ENCODE peak calls at places on chromosomes 13 and 19, in seven cellular contexts. P is AG09319; X is fibroblast of the aortic adventitia; N is activated T-helper 1 cell treated with anti-CD3 and anti-CD28 coated beads, Interleukin-2, amount 50 U/mL, for 16 hours; E is lung microvascular endothelial cell; W is left lung; F is RKO. C is an unnamed sample.
A peak's percentile ranks its signal among the peaks of the same experiment; 100 is the strongest.

GRCh38 chr19:1315470-1316166 is 29.9 kb downstream of the EFNA2 start:
- DNase-seq in F (no peak), X (peak; percentile 37), E (peak; percentile 57), W (peak; percentile 51), P (no peak), N (no peak), C (peak; percentile 76)

GRCh38 chr19:11092181-11092538 is 2.9 kb downstream of the LDLR start:
- DNase-seq in W (no peak), F (peak; percentile 91), N (no peak), X (peak; percentile 61), P (no peak), E (peak; percentile 93), C (no peak)

GRCh38 chr13:23668557-23668956 is 98.3 kb downstream of the TNFRSF19 start:
- DNase-seq in E (no peak), F (no peak), W (no peak), X (no peak), P (no peak), N (no peak), C (peak; percentile 57)

GRCh38 chr13:99702687-99703319 is 201.5 kb downstream of the TM9SF2 start:
- DNase-seq in W (no peak), X (no peak), N (no peak), E (no peak), F (no peak), P (no peak), C (no peak)

GRCh38 chr13:30766957-30767603 is 31.7 kb downstream of the ALOX5AP start:
- DNase-seq in P (no peak), W (no peak), N (no peak), E (no peak), X (no peak), F (no peak), C (no peak)

GRCh38 chr19:29745253-29745652 is 30.2 kb upstream of the C19orf12 start:
- DNase-seq in E (no peak), X (no peak), P (no peak), N (no peak), W (no peak), F (no peak), C (no peak)

GRCh38 chr19:38043649-38044144 is 136.7 kb downstream of the SIPA1L3 start:
- DNase-seq in X (no peak), F (no peak), P (no peak), W (no peak), N (no peak), E (no peak), C (no peak)

GRCh38 chr19:771332-771785 is 20.4 kb downstream of the MISP start:
- DNase-seq in N (no peak), F (peak; percentile 73), P (no peak), E (peak; percentile 70), X (peak; percentile 47), W (no peak), C (peak; percentile 55)

GRCh38 chr13:26952551-26953138 is 192.1 kb upstream of the GPR12 start:
- DNase-seq in W (no peak), F (no peak), N (no peak), P (no peak), X (no peak), E (no peak), C (no peak)

GRCh38 chr19:15048128-15048527 is 1.2 kb upstream of the CASP14 start:
- DNase-seq in N (no peak), W (no peak), X (no peak), P (no peak), F (no peak), E (no peak), C (no peak)

GRCh38 chr13:31767175-31767900 is 28.0 kb downstream of the RXFP2 start:
- DNase-seq in F (no peak), E (no peak), X (peak; percentile 94), P (peak; percentile 50), W (no peak), N (no peak), C (no peak)

GRCh38 chr13:59409651-59410200 is 754.0 kb downstream of the DIAPH3 start:
- DNase-seq in X (no peak), E (no peak), F (no peak), P (no peak), N (no peak), W (no peak), C (no peak)

GRCh38 chr13:42996584-42996983 is 4.5 kb upstream of the EPSTI1 start:
- DNase-seq in E (peak; percentile 86), X (peak; percentile 79), N (no peak), W (no peak), F (peak; percentile 77), P (no peak), C (no peak)

GRCh38 chr19:3136684-3137055 is 837 bp downstream of the GNA15 start:
- DNase-seq in N (no peak), P (no peak), F (no peak), E (no peak), X (no peak), W (no peak), C (no peak)

GRCh38 chr13:40069173-40070044 is 413.9 kb downstream of the COG6 start:
- DNase-seq in E (peak; percentile 80), N (peak; percentile 55), W (peak; percentile 71), F (peak; percentile 32), X (peak; percentile 82), P (peak; percentile 10), C (peak; percentile 79)

GRCh38 chr13:50162001-50162400 is 146.8 kb downstream of the KCNRG start:
- DNase-seq in X (peak; percentile 42), N (no peak), E (no peak), W (no peak), P (no peak), F (no peak), C (no peak)

GRCh38 chr13:32001392-32001768 is 30.2 kb upstream of the FRY start:
- DNase-seq in E (peak; percentile 53), N (no peak), P (peak; percentile 14), X (peak; percentile 62), F (peak; percentile 55), W (no peak), C (peak; percentile 63)

GRCh38 chr19:11446652-11447301 is 11.3 kb downstream of the PRKCSH start:
- DNase-seq in W (no peak), N (no peak), X (peak; percentile 17), P (no peak), F (no peak), E (peak; percentile 40), C (peak; percentile 72)

GRCh38 chr19:51136891-51137551 is 5.1 kb upstream of the SIGLEC7 start:
- DNase-seq in W (peak; percentile 64), X (no peak), E (no peak), P (no peak), F (no peak), N (no peak), C (no peak)

GRCh38 chr19:44718441-44719261 is 19.7 kb downstream of the CEACAM16 start:
- DNase-seq in X (peak; percentile 89), N (no peak), E (peak; percentile 96), P (no peak), W (peak; percentile 66), F (no peak), C (peak; percentile 79)

GRCh38 chr19:10565028-10565566 is 713 bp downstream of the KRI1 start:
- DNase-seq in P (no peak), W (no peak), F (peak; percentile 81), X (no peak), E (peak; percentile 46), N (peak; percentile 22), C (peak; percentile 61)

GRCh38 chr13:73451120-73452029 is 392.6 kb downstream of the KLF5 start:
- DNase-seq in N (no peak), X (no peak), F (no peak), P (no peak), E (no peak), W (no peak), C (no peak)

GRCh38 chr13:113970810-113971470 is 2.9 kb downstream of the C13orf46 start:
- DNase-seq in P (no peak), W (peak; percentile 62), E (no peak), F (no peak), X (peak; percentile 67), N (no peak), C (peak; percentile 85)

GRCh38 chr19:55913643-55914268 is 18.4 kb downstream of the NLRP13 start:
- DNase-seq in W (no peak), E (no peak), X (no peak), P (no peak), F (no peak), N (no peak), C (no peak)

GRCh38 chr19:36605101-36605838 is at the start of gene ZNF382:
- DNase-seq in F (no peak), E (peak; percentile 51), P (peak; percentile 20), W (peak; percentile 79), X (peak; percentile 40), N (peak; percentile 69), C (peak; percentile 94)

GRCh38 chr13:35722438-35723060 is 246.1 kb upstream of the MAB21L1 start:
- DNase-seq in N (no peak), P (no peak), E (no peak), F (no peak), X (no peak), W (no peak), C (no peak)

GRCh38 chr19:16736709-16737108 is 17.1 kb downstream of the NWD1 start:
- DNase-seq in P (no peak), W (no peak), N (no peak), X (peak; percentile 3), F (peak; percentile 30), E (no peak), C (no peak)

C was measured in left ventricle myocardium superior.